ENCODE peak calls at places on chromosomes 7 and 10, in five cellular contexts. S is GM04504; U is AG04450; J is stimulated activated CD8-positive, alpha-beta memory T cell treated with anti-CD3 and anti-CD28 coated beads, Interleukin-2, amount 100 ng/mL, for 48 hours; W is KBM-7. R is an unnamed sample.

GRCh38 chr7:139539231-139539630 is 15.7 kb downstream of the CLEC2L start:
- DNase-seq in J (no peak), U (no peak), W (no peak), S (no peak), R (no peak)

GRCh38 chr10:14653271-14654161 is 121.2 kb downstream of the FAM107B start:
- DNase-seq in U (peak), S (no peak), W (no peak), J (no peak), R (peak)

GRCh38 chr7:117176311-117176710 is 146.5 kb downstream of the WNT2 start:
- DNase-seq in S (no peak), J (no peak), W (no peak), U (no peak), R (no peak)

GRCh38 chr7:27875832-27876231 is 135.9 kb downstream of the TAX1BP1 start:
- DNase-seq in J (no peak), S (no peak), W (no peak), U (no peak), R (no peak)

GRCh38 chr10:75019360-75019759 is 92.1 kb upstream of the SAMD8 start:
- DNase-seq in W (peak), S (peak), J (no peak), U (no peak), R (peak)

GRCh38 chr10:43649149-43649523 is 455 bp upstream of the ZNF32 start:
- DNase-seq in W (no peak), U (no peak), J (no peak), S (no peak), R (no peak)

GRCh38 chr10:11823122-11823988 is at the start of gene PROSER2:
- DNase-seq in S (no peak), W (peak), U (no peak), J (peak), R (peak)

GRCh38 chr7:108004220-108005142 is 1.5 kb upstream of the LAMB1 start:
- DNase-seq in J (no peak), U (no peak), W (no peak), S (no peak), R (peak)

GRCh38 chr7:22591271-22591670 is 91.3 kb upstream of the STEAP1B start:
- DNase-seq in W (no peak), U (no peak), S (no peak), J (no peak), R (no peak)

GRCh38 chr10:14601872-14602725 is 172.6 kb downstream of the FAM107B start:
- DNase-seq in W (peak), J (no peak), S (peak), U (no peak), R (peak)

GRCh38 chr7:22726849-22727792 is at the start of gene IL6:
- DNase-seq in W (peak), J (no peak), U (peak), S (peak), R (peak)

GRCh38 chr7:137142376-137142775 is 201.2 kb downstream of the PTN start:
- DNase-seq in S (no peak), J (no peak), U (no peak), W (no peak), R (peak)

GRCh38 chr10:89887830-89888229 is 186.4 kb downstream of the KIF20B start:
- DNase-seq in U (no peak), W (no peak), S (peak), J (no peak), R (no peak)

GRCh38 chr10:20975236-20975635 is 78.1 kb upstream of the NEBL start:
- DNase-seq in W (no peak), S (no peak), J (no peak), U (no peak), R (no peak)

GRCh38 chr10:77673086-77673485 is 35.5 kb upstream of the KCNMA1 start:
- DNase-seq in S (no peak), U (no peak), J (no peak), W (no peak), R (peak)

GRCh38 chr7:73908123-73908611 is 47.2 kb downstream of the TMEM270 start:
- DNase-seq in W (no peak), J (no peak), U (no peak), S (no peak), R (no peak)

GRCh38 chr7:13829914-13830603 is 159.4 kb downstream of the ETV1 start:
- DNase-seq in W (no peak), S (no peak), J (no peak), U (peak), R (peak)

GRCh38 chr7:158993591-158993990 is 137.2 kb downstream of the DYNC2I1 start:
- DNase-seq in J (no peak), U (no peak), W (no peak), S (no peak), R (no peak)

GRCh38 chr10:117165557-117166419 is 27.7 kb upstream of the VAX1 start:
- DNase-seq in W (peak), S (no peak), J (no peak), U (no peak), R (peak)

GRCh38 chr10:124353091-124353815 is 65.5 kb downstream of the OAT start:
- DNase-seq in S (no peak), W (no peak), J (no peak), U (no peak), R (no peak)

GRCh38 chr7:102431617-102432298 is 1.6 kb upstream of the ORAI2 start:
- DNase-seq in S (no peak), U (no peak), W (peak), J (peak), R (no peak)

GRCh38 chr7:159144756-159145543 is at the start of gene VIPR2:
- DNase-seq in W (no peak), J (peak), U (no peak), S (no peak), R (no peak)

GRCh38 chr10:129491123-129491734 is 24.2 kb downstream of the MGMT start:
- DNase-seq in U (no peak), J (no peak), S (no peak), W (no peak), R (peak)

GRCh38 chr7:11579141-11579540 is 252.9 kb downstream of the THSD7A start:
- DNase-seq in J (no peak), S (no peak), W (no peak), U (no peak), R (no peak)

GRCh38 chr10:85430991-85431390 is 935.6 kb downstream of the GRID1 start:
- DNase-seq in W (no peak), S (no peak), U (no peak), J (no peak), R (no peak)

GRCh38 chr7:123366991-123367390 is 167.2 kb upstream of the SLC13A1 start:
- DNase-seq in J (no peak), U (no peak), S (no peak), W (no peak), R (no peak)

GRCh38 chr7:51070163-51070562 is 246.4 kb downstream of the COBL start:
- DNase-seq in S (no peak), J (no peak), U (no peak), W (no peak), R (peak)

GRCh38 chr7:149854611-149855367 is 16.6 kb downstream of the ZNF862 start:
- DNase-seq in J (no peak), S (peak), W (peak), U (no peak), R (peak)

GRCh38 chr7:55776196-55776595 is 86.4 kb downstream of the SEPTIN14 start:
- DNase-seq in U (no peak), S (no peak), J (no peak), W (no peak), R (no peak)

GRCh38 chr10:31095677-31096076 is 64.0 kb upstream of the ZNF438 start:
- DNase-seq in J (no peak), W (no peak), U (no peak), S (no peak), R (no peak)

GRCh38 chr7:151626422-151627115 is 106.9 kb upstream of the RHEB start:
- DNase-seq in S (no peak), U (no peak), W (peak), J (no peak), R (no peak)

GRCh38 chr7:98626393-98627061 is 9.4 kb downstream of the NPTX2 start:
- DNase-seq in S (no peak), W (no peak), J (no peak), U (no peak), R (no peak)

GRCh38 chr7:120165231-120165630 is 107.7 kb upstream of the KCND2 start:
- DNase-seq in W (no peak), J (no peak), U (no peak), S (no peak), R (no peak)

GRCh38 chr7:24595671-24596418 is 22.6 kb downstream of the PALS2 start:
- DNase-seq in U (no peak), S (no peak), W (no peak), J (no peak), R (no peak)

GRCh38 chr7:2040893-2041270 is 191.9 kb downstream of the MAD1L1 start:
- DNase-seq in U (no peak), J (no peak), W (no peak), S (no peak), R (no peak)

GRCh38 chr7:55641811-55642210 is 69.5 kb upstream of the VOPP1 start:
- DNase-seq in S (no peak), W (peak), J (no peak), U (no peak), R (no peak)

GRCh38 chr10:103661198-103661950 is 167.9 kb downstream of the NEURL1 start:
- DNase-seq in W (no peak), J (no peak), S (peak), U (peak), R (peak)